ENCODE peak calls at places on chromosomes 5 and 9, in five cellular contexts. S is stomach, X is HL-60, N is Panc1, P is K562. O is an unnamed sample.

GRCh38 chr5:180119886-180120220 is 48.3 kb upstream of the RNF130 start:
- DNase-seq in S (no peak), X (no peak), N (no peak), P (no peak), O (no peak)

GRCh38 chr5:134524826-134525686 is at the start of gene JADE2:
- DNase-seq in S (peak; percentile 75), X (peak; percentile 51), N (no peak), P (peak; percentile 75), O (no peak)

GRCh38 chr5:144028058-144028457 is 142.4 kb downstream of the YIPF5 start:
- DNase-seq in S (no peak), X (no peak), N (no peak), P (no peak), O (no peak)

GRCh38 chr9:21972361-21972760 is 21.8 kb downstream of the CDKN2A start:
- DNase-seq in S (no peak), X (no peak), N (no peak), P (no peak), O (no peak)

GRCh38 chr9:115022760-115023434 is 92.5 kb upstream of the TNFSF8 start:
- DNase-seq in S (no peak), X (no peak), N (no peak), P (no peak), O (no peak)

GRCh38 chr5:66891184-66891925 is 295.2 kb downstream of the MAST4 start:
- DNase-seq in S (no peak), X (no peak), N (no peak), P (no peak), O (no peak)

GRCh38 chr9:130535818-130536521 is 43.4 kb upstream of the FUBP3 start:
- DNase-seq in S (no peak), X (no peak), N (no peak), P (peak; percentile 82), O (no peak)

GRCh38 chr5:169856571-169856970 is 123.7 kb downstream of the INSYN2B start:
- DNase-seq in S (no peak), X (no peak), N (peak; percentile 36), P (peak; percentile 10), O (no peak)

GRCh38 chr5:65102826-65103673 is 334.3 kb downstream of the CWC27 start:
- DNase-seq in S (peak; percentile 56), X (no peak), N (no peak), P (no peak), O (no peak)

GRCh38 chr5:175747539-175748060 is 89.7 kb downstream of the HRH2 start:
- DNase-seq in S (no peak), X (peak; percentile 11), N (no peak), P (no peak), O (no peak)

GRCh38 chr5:136731241-136731885 is 366.0 kb upstream of the TRPC7 start:
- DNase-seq in S (no peak), X (no peak), N (no peak), P (no peak), O (no peak)

GRCh38 chr5:115514220-115514619 is 30.4 kb downstream of the FEM1C start:
- DNase-seq in S (no peak), X (no peak), N (no peak), P (no peak), O (no peak)

GRCh38 chr5:63596254-63596653 is 366.0 kb downstream of the HTR1A start:
- DNase-seq in S (no peak), X (no peak), N (no peak), P (no peak), O (no peak)

GRCh38 chr9:12640021-12640587 is 53.1 kb upstream of the TYRP1 start:
- DNase-seq in S (no peak), X (no peak), N (no peak), P (no peak), O (no peak)

GRCh38 chr9:98450486-98450885 is 195.0 kb upstream of the TBC1D2 start:
- DNase-seq in S (no peak), X (no peak), N (no peak), P (no peak), O (no peak)

GRCh38 chr5:109030360-109031143 is 282.9 kb downstream of the FER start:
- DNase-seq in S (no peak), X (no peak), N (no peak), P (no peak), O (no peak)

GRCh38 chr9:82152181-82152580 is 163.6 kb downstream of the SPATA31D1 start:
- DNase-seq in S (no peak), X (no peak), N (no peak), P (no peak), O (no peak)

GRCh38 chr5:177378884-177379883 is 5.0 kb upstream of the SLC34A1 start:
- DNase-seq in S (no peak), X (peak; percentile 20), N (no peak), P (peak; percentile 79), O (no peak)

GRCh38 chr5:134833340-134834032 is 12.3 kb upstream of the C5orf24 start:
- DNase-seq in S (no peak), X (no peak), N (no peak), P (no peak), O (no peak)

GRCh38 chr9:35105571-35106342 is 2.8 kb upstream of the STOML2 start:
- DNase-seq in S (no peak), X (no peak), N (no peak), P (no peak), O (no peak)

GRCh38 chr5:40383719-40384651 is 295.7 kb upstream of the PTGER4 start:
- DNase-seq in S (no peak), X (no peak), N (no peak), P (no peak), O (no peak)

GRCh38 chr5:66306844-66307315 is 162.8 kb downstream of the SREK1 start:
- DNase-seq in S (no peak), X (no peak), N (no peak), P (peak; percentile 23), O (no peak)

GRCh38 chr5:159732220-159732619 is 184.1 kb upstream of the ADRA1B start:
- DNase-seq in S (no peak), X (peak; percentile 7), N (no peak), P (no peak), O (no peak)

GRCh38 chr5:89722538-89722937 is 687.0 kb downstream of the CETN3 start:
- DNase-seq in S (no peak), X (no peak), N (no peak), P (no peak), O (no peak)

GRCh38 chr9:27126682-27127081 is 17.7 kb downstream of the TEK start:
- DNase-seq in S (no peak), X (no peak), N (no peak), P (no peak), O (no peak)

GRCh38 chr9:89375181-89375760 is 57.0 kb downstream of the SECISBP2 start:
- DNase-seq in S (no peak), X (peak; percentile 73), N (no peak), P (no peak), O (peak; percentile 42)
- TF ChIP-seq POLR2AphosphoS5 in S (no peak), X (no peak), N (no peak), P (no peak), O (peak; percentile 55)

DNA sequence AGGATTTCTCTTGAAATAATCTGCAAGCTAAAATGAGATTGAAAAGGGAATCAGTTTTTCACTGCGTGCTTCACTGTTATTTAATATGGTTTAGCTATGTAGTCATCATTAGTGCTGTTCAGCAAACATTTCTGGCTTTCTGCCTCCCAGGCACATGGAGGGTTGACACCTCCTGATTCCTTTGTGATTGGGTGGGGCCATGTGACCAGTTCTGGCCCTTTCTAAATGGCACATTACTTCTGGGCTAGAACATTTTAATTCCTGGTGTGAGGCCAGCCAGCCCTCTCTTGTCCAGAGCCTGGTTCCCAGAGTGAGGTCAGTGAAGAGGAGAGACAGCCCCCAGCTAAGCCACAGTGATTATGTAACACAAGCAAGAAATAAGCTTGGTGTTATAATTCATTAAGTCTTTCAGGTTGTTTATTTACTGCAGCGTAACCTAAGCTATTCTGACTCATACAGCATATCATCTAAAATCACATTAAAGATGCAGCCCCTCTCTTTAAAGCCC is 17.4 kb upstream of the ARSI start:
- DNase-seq in S (peak; percentile 30), X (no peak), N (no peak), P (no peak), O (no peak)
- TF ChIP-seq POLR2AphosphoS5 in S (peak; percentile 14), X (no peak), N (no peak), P (no peak), O (no peak)

DNA sequence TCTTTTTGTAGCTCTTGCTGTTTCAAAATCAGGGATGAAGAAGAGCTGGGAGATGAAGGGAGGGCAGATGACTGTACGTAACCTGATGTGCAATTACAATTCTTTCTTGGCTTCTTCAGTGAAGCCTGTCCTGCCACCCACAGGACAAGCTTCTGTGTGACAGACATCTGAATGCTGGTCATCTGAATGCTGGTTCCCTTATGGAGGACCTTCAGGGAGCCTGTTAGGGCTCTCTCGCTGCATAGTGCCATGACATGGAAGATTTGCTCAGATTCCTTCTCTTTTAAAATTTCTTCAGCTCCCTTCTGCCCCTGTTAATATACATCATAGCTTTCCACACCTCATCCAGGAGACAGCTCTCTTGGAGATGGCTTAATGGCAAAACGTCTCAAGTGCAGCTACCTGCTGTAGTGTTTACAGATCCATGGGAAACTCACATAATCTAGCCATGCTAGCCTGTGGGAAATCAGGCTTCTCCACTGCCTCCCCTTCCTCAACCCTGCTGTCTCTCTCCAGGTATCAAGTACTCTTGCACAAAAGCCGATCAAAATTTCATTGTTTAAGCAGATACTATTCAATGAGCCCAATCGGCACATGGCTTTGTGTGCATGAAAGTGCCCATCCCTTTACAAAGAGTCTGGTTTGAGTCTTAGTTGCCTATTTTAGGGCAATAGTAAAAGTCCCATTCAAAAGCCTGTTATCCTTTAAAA is 134.6 kb downstream of the RAB3C start:
- DNase-seq in S (no peak), X (no peak), N (no peak), P (no peak), O (no peak)
- TF ChIP-seq POLR2AphosphoS5 in S (no peak), X (no peak), N (no peak), P (no peak), O (no peak)

GRCh38 chr5:141992349-141992963 is 20.4 kb downstream of the GNPDA1 start:
- DNase-seq in S (peak; percentile 84), X (peak; percentile 58), N (no peak), P (peak; percentile 55), O (no peak)
- TF ChIP-seq POLR2AphosphoS5 in S (no peak), X (no peak), N (no peak), P (no peak), O (no peak)

DNA sequence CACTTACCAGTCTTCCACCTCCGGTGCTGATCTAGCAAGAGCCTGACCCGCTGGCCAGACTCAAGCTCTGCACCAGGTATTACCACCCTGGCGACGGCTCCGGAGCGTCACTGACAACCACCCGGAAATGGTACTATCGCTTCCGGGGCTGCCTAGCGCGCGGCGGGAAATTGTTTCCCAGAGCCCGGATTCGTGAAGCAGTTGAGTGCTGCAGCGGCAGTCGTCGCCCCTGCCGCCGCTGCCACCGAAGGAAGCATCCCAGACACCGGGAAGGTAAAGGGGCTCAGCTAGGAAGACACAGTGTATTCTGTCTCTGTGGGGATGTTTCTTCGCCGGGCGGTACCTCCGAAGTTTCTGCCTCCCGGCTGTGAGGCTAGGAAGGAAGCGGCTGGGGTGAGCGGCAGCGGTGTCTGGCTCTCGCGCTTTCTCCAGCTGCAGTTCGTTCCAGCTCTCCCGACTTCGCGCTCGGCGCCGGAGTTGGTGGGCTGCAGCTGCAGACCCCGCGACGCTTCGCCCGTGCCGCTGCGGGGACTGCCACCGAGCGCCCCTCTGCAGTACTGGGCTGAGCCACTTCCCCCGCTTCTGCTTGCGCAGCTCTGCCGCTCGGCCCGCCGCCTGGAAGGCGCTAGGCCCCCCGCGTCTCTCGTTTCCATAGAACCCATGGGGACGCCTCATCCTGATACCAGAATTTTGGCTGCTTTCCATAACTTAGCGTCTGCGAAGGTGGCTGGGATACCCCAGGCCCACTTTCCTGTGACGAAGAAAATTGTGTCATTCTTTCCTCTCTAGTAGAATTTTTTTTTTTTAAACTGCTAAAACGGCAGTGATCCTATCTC is at the start of the genes KIAA0825 and SLF1:
- DNase-seq in S (peak; percentile 90), X (peak; percentile 83), N (peak; percentile 79), P (peak; percentile 87), O (peak; percentile 39)
- TF ChIP-seq POLR2AphosphoS5 in S (peak; percentile 64), X (no peak), N (peak; percentile 76), P (peak; percentile 48), O (peak; percentile 75)